ENCODE peak calls at places on chromosomes 12 and 14, in ten cellular contexts. One of them, this sample, is unnamed.

GRCh38 chr12:109735051-109735521 is 21.5 kb downstream of the FAM222A start:
- DNase-seq in nucleus accumbens: no peak
- DNase-seq in MV-4-11: no peak
- DNase-seq in GDM1: no peak
- DNase-seq in NCI-H1417: no peak
- DNase-seq in foreskin fibroblast: no peak
- DNase-seq in COR-L47: no peak
- DNase-seq in non-pigmented ciliary epithelial cell: no peak
- DNase-seq in left colon: peak
- DNase-seq in BJ: no peak
- DNase-seq in this sample: no peak

GRCh38 chr14:72906879-72907278 is 13.0 kb upstream of the DPF3 start:
- DNase-seq in non-pigmented ciliary epithelial cell: no peak
- DNase-seq in foreskin fibroblast: no peak
- DNase-seq in nucleus accumbens: no peak
- DNase-seq in COR-L47: no peak
- DNase-seq in left colon: peak
- DNase-seq in NCI-H1417: no peak
- DNase-seq in GDM1: no peak
- DNase-seq in MV-4-11: no peak
- DNase-seq in BJ: no peak
- DNase-seq in this sample: no peak

GRCh38 chr12:11067514-11067913 is 5.4 kb upstream of the TAS2R46 start:
- DNase-seq in nucleus accumbens: no peak
- DNase-seq in foreskin fibroblast: peak
- DNase-seq in non-pigmented ciliary epithelial cell: no peak
- DNase-seq in COR-L47: peak
- DNase-seq in BJ: no peak
- DNase-seq in GDM1: no peak
- DNase-seq in NCI-H1417: no peak
- DNase-seq in left colon: peak
- DNase-seq in MV-4-11: no peak
- DNase-seq in this sample: peak

GRCh38 chr12:79850610-79851299 is 84.1 kb downstream of the PPP1R12A start:
- DNase-seq in non-pigmented ciliary epithelial cell: no peak
- DNase-seq in COR-L47: no peak
- DNase-seq in foreskin fibroblast: no peak
- DNase-seq in NCI-H1417: no peak
- DNase-seq in left colon: no peak
- DNase-seq in MV-4-11: peak
- DNase-seq in BJ: no peak
- DNase-seq in nucleus accumbens: no peak
- DNase-seq in GDM1: no peak
- DNase-seq in this sample: no peak

GRCh38 chr12:78120866-78121590 is 290.3 kb downstream of the NAV3 start:
- DNase-seq in NCI-H1417: no peak
- DNase-seq in left colon: no peak
- DNase-seq in non-pigmented ciliary epithelial cell: no peak
- DNase-seq in nucleus accumbens: no peak
- DNase-seq in GDM1: no peak
- DNase-seq in foreskin fibroblast: peak
- DNase-seq in MV-4-11: peak
- DNase-seq in COR-L47: peak
- DNase-seq in BJ: no peak
- DNase-seq in this sample: peak

GRCh38 chr14:74048291-74048690 is 29.1 kb downstream of the BBOF1 start:
- DNase-seq in MV-4-11: peak
- DNase-seq in NCI-H1417: no peak
- DNase-seq in COR-L47: no peak
- DNase-seq in nucleus accumbens: no peak
- DNase-seq in BJ: no peak
- DNase-seq in non-pigmented ciliary epithelial cell: no peak
- DNase-seq in GDM1: no peak
- DNase-seq in left colon: no peak
- DNase-seq in foreskin fibroblast: no peak
- DNase-seq in this sample: no peak

GRCh38 chr14:67068246-67068645 is 121.0 kb upstream of the GARIN2 start:
- DNase-seq in COR-L47: no peak
- DNase-seq in foreskin fibroblast: no peak
- DNase-seq in BJ: no peak
- DNase-seq in GDM1: no peak
- DNase-seq in non-pigmented ciliary epithelial cell: no peak
- DNase-seq in NCI-H1417: no peak
- DNase-seq in nucleus accumbens: no peak
- DNase-seq in MV-4-11: no peak
- DNase-seq in left colon: no peak
- DNase-seq in this sample: no peak

GRCh38 chr14:100297320-100298300 is 8.6 kb downstream of the SLC25A29 start:
- DNase-seq in NCI-H1417: no peak
- DNase-seq in COR-L47: no peak
- DNase-seq in non-pigmented ciliary epithelial cell: peak
- DNase-seq in foreskin fibroblast: peak
- DNase-seq in left colon: peak
- DNase-seq in BJ: no peak
- DNase-seq in GDM1: peak
- DNase-seq in nucleus accumbens: no peak
- DNase-seq in MV-4-11: peak
- DNase-seq in this sample: peak

GRCh38 chr14:74610866-74611671 is 968 bp downstream of the LTBP2 start:
- DNase-seq in non-pigmented ciliary epithelial cell: no peak
- DNase-seq in MV-4-11: no peak
- DNase-seq in BJ: no peak
- DNase-seq in COR-L47: no peak
- DNase-seq in left colon: no peak
- DNase-seq in foreskin fibroblast: peak
- DNase-seq in nucleus accumbens: no peak
- DNase-seq in GDM1: no peak
- DNase-seq in NCI-H1417: no peak
- DNase-seq in this sample: peak

GRCh38 chr14:101200650-101201516 is 297.4 kb upstream of the RTL1 start:
- DNase-seq in GDM1: no peak
- DNase-seq in COR-L47: no peak
- DNase-seq in non-pigmented ciliary epithelial cell: no peak
- DNase-seq in NCI-H1417: no peak
- DNase-seq in left colon: no peak
- DNase-seq in BJ: no peak
- DNase-seq in foreskin fibroblast: no peak
- DNase-seq in MV-4-11: no peak
- DNase-seq in nucleus accumbens: no peak
- DNase-seq in this sample: no peak

GRCh38 chr12:12881495-12881894 is 9.9 kb upstream of the GPRC5A start:
- DNase-seq in non-pigmented ciliary epithelial cell: no peak
- DNase-seq in MV-4-11: peak
- DNase-seq in foreskin fibroblast: peak
- DNase-seq in BJ: no peak
- DNase-seq in GDM1: peak
- DNase-seq in nucleus accumbens: no peak
- DNase-seq in left colon: no peak
- DNase-seq in NCI-H1417: no peak
- DNase-seq in COR-L47: no peak
- DNase-seq in this sample: no peak

GRCh38 chr12:131511391-131511802 is 199.5 kb upstream of the SFSWAP start:
- DNase-seq in left colon: no peak
- DNase-seq in GDM1: peak
- DNase-seq in foreskin fibroblast: no peak
- DNase-seq in nucleus accumbens: no peak
- DNase-seq in COR-L47: no peak
- DNase-seq in non-pigmented ciliary epithelial cell: peak
- DNase-seq in NCI-H1417: no peak
- DNase-seq in MV-4-11: peak
- DNase-seq in BJ: no peak
- DNase-seq in this sample: no peak

GRCh38 chr14:57199911-57200310 is 68.8 kb downstream of the EXOC5 start:
- DNase-seq in BJ: no peak
- DNase-seq in GDM1: no peak
- DNase-seq in NCI-H1417: no peak
- DNase-seq in left colon: no peak
- DNase-seq in foreskin fibroblast: peak
- DNase-seq in nucleus accumbens: no peak
- DNase-seq in non-pigmented ciliary epithelial cell: peak
- DNase-seq in COR-L47: no peak
- DNase-seq in MV-4-11: no peak
- DNase-seq in this sample: peak

GRCh38 chr12:57235012-57235727 is 5.7 kb downstream of the SHMT2 start:
- DNase-seq in foreskin fibroblast: peak
- DNase-seq in NCI-H1417: peak
- DNase-seq in GDM1: no peak
- DNase-seq in left colon: no peak
- DNase-seq in MV-4-11: no peak
- DNase-seq in nucleus accumbens: no peak
- DNase-seq in COR-L47: no peak
- DNase-seq in non-pigmented ciliary epithelial cell: no peak
- DNase-seq in BJ: no peak
- DNase-seq in this sample: no peak

GRCh38 chr14:23494223-23494622 is 24.7 kb downstream of the NGDN start:
- DNase-seq in GDM1: no peak
- DNase-seq in non-pigmented ciliary epithelial cell: peak
- DNase-seq in NCI-H1417: no peak
- DNase-seq in foreskin fibroblast: peak
- DNase-seq in COR-L47: peak
- DNase-seq in BJ: no peak
- DNase-seq in MV-4-11: peak
- DNase-seq in left colon: no peak
- DNase-seq in nucleus accumbens: no peak
- DNase-seq in this sample: no peak

GRCh38 chr12:57012600-57013465 is 3.5 kb downstream of the TAC3 start:
- DNase-seq in MV-4-11: no peak
- DNase-seq in COR-L47: no peak
- DNase-seq in GDM1: no peak
- DNase-seq in BJ: no peak
- DNase-seq in non-pigmented ciliary epithelial cell: no peak
- DNase-seq in NCI-H1417: no peak
- DNase-seq in foreskin fibroblast: no peak
- DNase-seq in left colon: no peak
- DNase-seq in nucleus accumbens: no peak
- DNase-seq in this sample: no peak

GRCh38 chr12:3752741-3753486 is at the start of gene CRACR2A:
- DNase-seq in GDM1: peak
- DNase-seq in foreskin fibroblast: peak
- DNase-seq in nucleus accumbens: no peak
- DNase-seq in MV-4-11: peak
- DNase-seq in non-pigmented ciliary epithelial cell: no peak
- DNase-seq in NCI-H1417: no peak
- DNase-seq in COR-L47: no peak
- DNase-seq in left colon: peak
- DNase-seq in BJ: no peak
- DNase-seq in this sample: peak

GRCh38 chr12:69987453-69988102 is 162.6 kb downstream of the MYRFL start:
- DNase-seq in non-pigmented ciliary epithelial cell: peak
- DNase-seq in left colon: peak
- DNase-seq in NCI-H1417: no peak
- DNase-seq in GDM1: no peak
- DNase-seq in nucleus accumbens: no peak
- DNase-seq in MV-4-11: no peak
- DNase-seq in foreskin fibroblast: peak
- DNase-seq in COR-L47: no peak
- DNase-seq in BJ: peak
- DNase-seq in this sample: peak

GRCh38 chr12:100793182-100793581 is 1.4 kb upstream of the ANO4 start:
- DNase-seq in foreskin fibroblast: peak
- DNase-seq in MV-4-11: no peak
- DNase-seq in NCI-H1417: no peak
- DNase-seq in non-pigmented ciliary epithelial cell: no peak
- DNase-seq in nucleus accumbens: no peak
- DNase-seq in COR-L47: no peak
- DNase-seq in left colon: no peak
- DNase-seq in GDM1: no peak
- DNase-seq in BJ: peak
- DNase-seq in this sample: peak

GRCh38 chr12:15629108-15629507 is 160.1 kb downstream of the EPS8 start:
- DNase-seq in MV-4-11: no peak
- DNase-seq in BJ: peak
- DNase-seq in left colon: peak
- DNase-seq in NCI-H1417: no peak
- DNase-seq in GDM1: no peak
- DNase-seq in foreskin fibroblast: peak
- DNase-seq in COR-L47: no peak
- DNase-seq in nucleus accumbens: no peak
- DNase-seq in non-pigmented ciliary epithelial cell: peak
- DNase-seq in this sample: peak

GRCh38 chr12:64427988-64428387 is 23.8 kb downstream of the XPOT start:
- DNase-seq in MV-4-11: no peak
- DNase-seq in BJ: no peak
- DNase-seq in nucleus accumbens: no peak
- DNase-seq in foreskin fibroblast: no peak
- DNase-seq in non-pigmented ciliary epithelial cell: no peak
- DNase-seq in NCI-H1417: no peak
- DNase-seq in COR-L47: peak
- DNase-seq in left colon: no peak
- DNase-seq in GDM1: no peak
- DNase-seq in this sample: no peak

GRCh38 chr12:19970116-19970515 is 398.2 kb upstream of the PDE3A start:
- DNase-seq in foreskin fibroblast: peak
- DNase-seq in BJ: peak
- DNase-seq in COR-L47: no peak
- DNase-seq in non-pigmented ciliary epithelial cell: peak
- DNase-seq in NCI-H1417: no peak
- DNase-seq in GDM1: no peak
- DNase-seq in MV-4-11: no peak
- DNase-seq in left colon: no peak
- DNase-seq in nucleus accumbens: no peak
- DNase-seq in this sample: peak

This sample was measured in adipocyte.